ENCODE peak calls at places on chromosomes 4 and X, in seven cellular contexts. H is NCI-H460; M is T-helper 17 cell; X is T-cell; O is activated T-helper 1 cell treated with anti-CD3 and anti-CD28 coated beads, Interleukin-2, amount 50 U/mL, for 16 hours; B is transverse colon; Z is ovary. V is an unnamed sample.

GRCh38 chr4:135515295-135515694 is 1313.7 kb upstream of the PABPC4L start:
- DNase-seq in H (peak), M (no peak), X (no peak), O (no peak), B (no peak), Z (no peak), V (no peak)

GRCh38 chr4:156633846-156634245 is 337.8 kb downstream of the PDGFC start:
- DNase-seq in H (no peak), M (no peak), X (no peak), O (no peak), B (no peak), Z (no peak), V (no peak)

GRCh38 chrX:78313526-78313925 is 13.9 kb downstream of the CYSLTR1 start:
- DNase-seq in H (no peak), M (no peak), X (no peak), O (no peak), B (no peak), Z (no peak), V (no peak)

GRCh38 chr4:57426779-57427395 is 316.7 kb upstream of the IGFBP7 start:
- DNase-seq in H (peak), M (no peak), X (no peak), O (no peak), B (peak), Z (peak), V (no peak)

GRCh38 chr4:23438764-23439163 is 451.1 kb downstream of the PPARGC1A start:
- DNase-seq in H (no peak), M (no peak), X (no peak), O (no peak), B (no peak), Z (no peak), V (no peak)

GRCh38 chr4:86977621-86978184 is 42.9 kb downstream of the AFF1 start:
- DNase-seq in H (peak), M (no peak), X (no peak), O (no peak), B (peak), Z (no peak), V (no peak)

GRCh38 chr4:147057631-147057980 is 111.9 kb upstream of the TTC29 start:
- DNase-seq in H (no peak), M (no peak), X (no peak), O (no peak), B (no peak), Z (no peak), V (no peak)

GRCh38 chrX:101658661-101659477 is 781 bp downstream of the ARMCX2 start:
- DNase-seq in H (peak), M (peak), X (peak), O (peak), B (peak), Z (peak), V (peak)

GRCh38 chr4:108483077-108483476 is 137.3 kb upstream of the RPL34 start:
- DNase-seq in H (no peak), M (no peak), X (no peak), O (no peak), B (no peak), Z (no peak), V (no peak)

GRCh38 chr4:124454772-124455270 is 257.7 kb downstream of the ANKRD50 start:
- DNase-seq in H (no peak), M (no peak), X (no peak), O (no peak), B (no peak), Z (no peak), V (no peak)

GRCh38 chrX:7987160-7987992 is 60.2 kb upstream of the PNPLA4 start:
- DNase-seq in H (no peak), M (no peak), X (no peak), O (no peak), B (no peak), Z (no peak), V (no peak)

GRCh38 chr4:56465599-56466295 is 1.7 kb upstream of the SRP72 start:
- DNase-seq in H (no peak), M (no peak), X (no peak), O (no peak), B (no peak), Z (no peak), V (no peak)

GRCh38 chrX:151336809-151337208 is 60.2 kb upstream of the VMA21 start:
- DNase-seq in H (no peak), M (no peak), X (no peak), O (no peak), B (no peak), Z (no peak), V (no peak)

GRCh38 chr4:139794158-139794954 is 128.7 kb downstream of the MGST2 start:
- DNase-seq in H (no peak), M (no peak), X (no peak), O (no peak), B (no peak), Z (no peak), V (no peak)

GRCh38 chrX:41384041-41384705 is 50.2 kb downstream of the DDX3X start:
- DNase-seq in H (peak), M (peak), X (peak), O (peak), B (peak), Z (peak), V (no peak)

GRCh38 chr4:122218762-122219161 is 66.6 kb downstream of the BLTP1 start:
- DNase-seq in H (no peak), M (no peak), X (no peak), O (no peak), B (no peak), Z (no peak), V (no peak)

GRCh38 chrX:152907084-152907651 is 9.3 kb downstream of the ZNF185 start:
- DNase-seq in H (no peak), M (no peak), X (no peak), O (no peak), B (no peak), Z (no peak), V (no peak)

GRCh38 chrX:96372313-96373046 is 312.2 kb upstream of the DIAPH2 start:
- DNase-seq in H (peak), M (no peak), X (no peak), O (no peak), B (no peak), Z (peak), V (no peak)

V was measured in activated B cell treated with CpG ODN at 0.5 μM for 24 hours.